ENCODE peak calls at places on chromosomes 12 and 14, in seven cellular contexts. D is lower lobe of right lung, S is heart left ventricle, H is sigmoid colon, U is PC-9, A is upper lobe of right lung, O is osteoblast. P is an unnamed sample.

GRCh38 chr12:87157791-87158190 is 871.4 kb downstream of the C12orf50 start:
- DNase-seq in S (no peak), H (no peak), D (no peak), U (peak), O (peak), A (no peak), P (peak)

GRCh38 chr12:82756303-82756702 is 69.6 kb downstream of the TMTC2 start:
- DNase-seq in O (no peak), S (no peak), D (no peak), A (no peak), H (no peak), U (no peak), P (no peak)

GRCh38 chr12:77372026-77372425 is 306.7 kb upstream of the E2F7 start:
- DNase-seq in A (no peak), S (no peak), D (no peak), O (no peak), U (no peak), H (no peak), P (no peak)

GRCh38 chr12:67052981-67053380 is 216.2 kb upstream of the CAND1 start:
- DNase-seq in O (no peak), A (no peak), S (no peak), D (no peak), H (no peak), U (no peak), P (no peak)

GRCh38 chr12:12927211-12928079 is 24.5 kb downstream of the GPRC5D start:
- DNase-seq in O (no peak), A (peak), S (peak), U (peak), D (peak), H (peak), P (no peak)

GRCh38 chr12:96571101-96571862 is 81.9 kb downstream of the CFAP54 start:
- DNase-seq in U (no peak), A (no peak), D (no peak), O (no peak), S (no peak), H (no peak), P (no peak)

GRCh38 chr12:67364228-67364627 is 95.1 kb downstream of the CAND1 start:
- DNase-seq in D (no peak), H (no peak), A (no peak), O (no peak), U (no peak), S (no peak), P (no peak)

GRCh38 chr12:49924847-49925246 is 21.1 kb upstream of the FAIM2 start:
- DNase-seq in H (no peak), A (peak), D (no peak), U (no peak), S (no peak), O (no peak), P (no peak)

GRCh38 chr12:57772429-57773322 is at the start of gene EEF1AKMT3:
- DNase-seq in D (peak), O (peak), A (peak), U (no peak), H (peak), S (peak), P (peak)

GRCh38 chr12:120686151-120686689 is 729 bp upstream of the MLEC start:
- DNase-seq in A (peak), S (peak), D (peak), U (peak), H (peak), O (peak), P (peak)

GRCh38 chr14:51458563-51458955 is 193.2 kb upstream of the FRMD6 start:
- DNase-seq in S (no peak), U (no peak), D (no peak), A (no peak), O (no peak), H (no peak), P (peak)

GRCh38 chr12:94721173-94721572 is 70.8 kb upstream of the TMCC3 start:
- DNase-seq in O (peak), H (no peak), D (no peak), A (no peak), U (no peak), S (no peak), P (no peak)

GRCh38 chr12:873954-874353 is 75.5 kb downstream of the RAD52 start:
- DNase-seq in D (no peak), U (no peak), O (no peak), A (no peak), H (no peak), S (no peak), P (no peak)

GRCh38 chr12:4743046-4743445 is 22.8 kb downstream of the GALNT8 start:
- DNase-seq in S (no peak), A (no peak), H (no peak), D (no peak), U (no peak), O (no peak), P (no peak)

GRCh38 chr14:76763362-76764041 is 2.2 kb downstream of the VASH1 start:
- DNase-seq in H (no peak), O (peak), S (no peak), A (no peak), D (no peak), U (no peak), P (no peak)

GRCh38 chr14:99672506-99673327 is 11.4 kb upstream of the CYP46A1 start:
- DNase-seq in H (peak), A (peak), S (no peak), U (no peak), O (peak), D (no peak), P (no peak)

GRCh38 chr12:28253175-28253641 is 63.0 kb downstream of the CCDC91 start:
- DNase-seq in U (no peak), H (no peak), A (no peak), D (no peak), O (no peak), S (no peak), P (peak)

GRCh38 chr12:49346659-49347306 is at the start of gene DNAJC22:
- DNase-seq in D (no peak), S (no peak), U (peak), O (peak), H (peak), A (peak), P (no peak)

GRCh38 chr12:12197128-12197527 is 69.7 kb downstream of the LRP6 start:
- DNase-seq in S (no peak), U (no peak), A (no peak), H (no peak), D (no peak), O (no peak), P (no peak)

GRCh38 chr12:68976304-68976915 is 43.4 kb upstream of the CPM start:
- DNase-seq in O (no peak), U (no peak), D (no peak), A (no peak), H (no peak), S (no peak), P (no peak)

GRCh38 chr14:70885343-70886014 is 21.8 kb upstream of the PCNX1 start:
- DNase-seq in D (no peak), H (no peak), U (no peak), S (no peak), O (peak), A (no peak), P (no peak)

GRCh38 chr12:62516932-62517331 is 50.3 kb downstream of the MON2 start:
- DNase-seq in S (no peak), D (no peak), H (no peak), A (no peak), U (no peak), O (no peak), P (no peak)

DNA sequence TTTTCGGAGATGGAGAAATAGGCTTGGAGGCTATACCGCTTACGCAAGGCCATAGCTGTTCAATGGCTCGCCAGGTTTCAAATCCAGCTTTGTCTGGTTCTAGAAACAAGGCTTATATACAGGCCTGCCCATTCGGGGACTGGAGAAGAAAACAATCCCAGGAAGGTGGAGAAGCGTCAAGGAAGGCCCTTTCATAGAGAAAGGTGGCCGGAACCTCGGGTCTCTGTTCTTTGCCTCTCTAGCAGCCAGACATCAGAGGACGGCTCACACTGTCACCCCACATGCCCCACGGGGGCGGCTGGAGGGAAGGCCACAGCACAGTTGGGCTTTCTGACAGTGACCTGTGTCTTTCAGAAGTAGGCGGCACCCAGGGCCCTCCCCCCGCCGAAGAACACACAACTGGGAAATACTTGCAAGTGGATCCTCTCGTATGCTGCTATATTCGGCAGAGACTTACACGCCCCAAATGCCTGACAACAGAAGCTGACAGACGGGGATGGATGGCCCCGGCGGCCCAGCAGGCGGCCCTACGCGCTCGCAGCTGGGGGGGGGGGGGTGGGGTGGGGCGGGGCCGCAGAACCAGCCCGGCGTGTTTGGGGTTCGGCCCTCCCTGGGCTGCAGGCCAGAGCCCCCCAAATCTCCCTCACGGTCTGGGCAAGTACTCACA is 4.5 kb upstream of the SETD1B start:
- DNase-seq in U (no peak), H (peak), A (peak), O (peak), S (peak), D (peak), P (peak)
- H3K27ac ChIP-seq in U (peak), H (peak), A (peak), O (peak), S (peak), D (peak), P (peak)

GRCh38 chr12:109770861-109771670 is 57.4 kb downstream of the FAM222A start:
- DNase-seq in U (no peak), A (peak), D (peak), H (peak), O (no peak), S (no peak), P (no peak)
- TF ChIP-seq CTCF in U (no peak), A (no peak), D (no peak), H (no peak), O (no peak), S (no peak), P (no peak)

GRCh38 chr14:32984531-32984930 is 45.9 kb downstream of the NPAS3 start:
- DNase-seq in U (no peak), D (no peak), A (no peak), S (no peak), O (no peak), H (no peak), P (no peak)
- H3K27ac ChIP-seq in U (no peak), D (no peak), A (no peak), S (no peak), O (no peak), H (no peak), P (no peak)

DNA sequence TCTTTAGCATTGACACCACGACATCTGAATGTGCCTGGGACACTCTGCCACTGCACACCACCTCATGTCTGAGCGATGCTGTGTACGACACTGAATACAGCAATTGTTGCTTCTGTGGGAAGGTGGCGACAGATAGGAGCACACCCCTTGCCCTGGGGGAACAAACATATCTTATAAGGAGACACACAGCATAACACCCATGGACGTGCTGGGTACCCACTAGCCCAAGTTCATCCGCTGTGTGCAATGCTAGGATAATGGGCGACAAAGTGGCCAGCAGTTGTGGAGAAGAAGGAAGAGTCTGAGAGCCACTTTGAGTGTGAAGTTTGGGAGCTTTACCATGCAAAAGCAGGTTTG is 61.1 kb downstream of the VWF start:
- DNase-seq in D (no peak), U (no peak), O (no peak), S (no peak), A (no peak), H (no peak), P (no peak)
- TF ChIP-seq CTCF in D (no peak), U (peak), O (peak), S (no peak), A (no peak), H (no peak), P (no peak)

DNA sequence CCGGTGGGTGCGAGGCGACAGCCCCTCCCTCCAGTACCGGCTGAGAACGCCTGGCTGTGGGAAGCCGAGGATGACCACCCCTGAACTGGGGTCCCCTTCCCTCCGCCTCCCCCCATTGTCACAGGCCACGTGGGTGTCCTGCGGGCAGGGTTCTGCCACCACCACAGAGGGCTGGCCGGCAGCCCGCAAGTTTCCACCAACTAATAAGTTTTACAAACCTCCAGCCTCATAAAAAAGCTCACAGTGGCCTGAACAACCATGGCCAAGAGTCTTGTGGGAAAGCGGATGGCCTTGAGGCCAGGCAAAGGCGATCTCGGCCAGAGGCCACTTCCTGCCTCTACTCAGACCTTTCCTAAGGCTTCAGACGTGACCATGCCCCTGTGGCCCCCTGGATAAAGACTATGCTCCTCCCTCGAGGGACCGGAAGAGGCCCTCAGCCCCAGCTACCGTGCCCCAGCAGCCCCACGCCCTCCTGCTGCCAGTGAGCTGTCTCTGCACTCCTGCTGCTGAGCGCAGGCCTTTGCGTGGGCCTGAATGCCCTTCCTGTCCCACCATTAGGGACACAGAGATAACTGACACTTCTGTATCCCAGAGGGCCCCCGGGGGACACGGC is 46.1 kb upstream of the DLK1 start:
- DNase-seq in U (no peak), O (peak), S (peak), H (no peak), D (no peak), A (no peak), P (no peak)
- H3K27ac ChIP-seq in U (no peak), O (peak), S (peak), H (no peak), D (peak), A (peak), P (no peak)

GRCh38 chr14:59777006-59777579 is 93.5 kb downstream of the RTN1 start:
- DNase-seq in U (no peak), A (no peak), O (no peak), S (no peak), H (no peak), D (no peak), P (no peak)
- TF ChIP-seq CTCF in U (no peak), A (no peak), O (no peak), S (no peak), H (no peak), D (no peak), P (no peak)

GRCh38 chr12:122297494-122297893 is 31.2 kb upstream of the VPS33A start:
- DNase-seq in S (no peak), H (no peak), A (no peak), O (no peak), D (no peak), U (no peak), P (no peak)
- H3K27ac ChIP-seq in S (no peak), H (no peak), A (no peak), O (no peak), D (no peak), U (no peak), P (no peak)

GRCh38 chr12:55820679-55821078 is 2.8 kb downstream of the ORMDL2 start:
- DNase-seq in A (no peak), D (no peak), H (no peak), S (no peak), O (no peak), U (no peak), P (no peak)
- TF ChIP-seq CTCF in A (no peak), D (no peak), H (no peak), S (no peak), O (peak), U (peak), P (peak)

DNA sequence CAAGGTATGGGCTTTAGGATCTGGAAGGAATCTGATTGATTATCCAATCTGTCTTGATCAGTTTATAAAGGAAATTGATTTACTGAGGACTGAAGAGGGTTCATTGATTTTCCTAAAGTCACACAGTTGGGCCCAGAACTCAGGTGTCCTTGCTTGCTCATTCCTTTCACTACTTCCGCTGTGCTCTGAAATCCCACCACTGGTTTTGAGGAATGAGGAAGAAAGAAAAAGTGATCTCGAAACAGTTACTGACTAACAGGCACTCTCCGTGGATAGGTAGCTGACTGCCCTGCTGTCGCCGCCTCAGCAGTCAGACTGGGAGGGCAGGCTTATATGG is at the start of gene FITM1:
- DNase-seq in A (no peak), H (no peak), U (no peak), O (no peak), S (no peak), D (no peak), P (no peak)
- H3K27ac ChIP-seq in A (peak), H (peak), U (no peak), O (no peak), S (peak), D (peak), P (no peak)

DNA sequence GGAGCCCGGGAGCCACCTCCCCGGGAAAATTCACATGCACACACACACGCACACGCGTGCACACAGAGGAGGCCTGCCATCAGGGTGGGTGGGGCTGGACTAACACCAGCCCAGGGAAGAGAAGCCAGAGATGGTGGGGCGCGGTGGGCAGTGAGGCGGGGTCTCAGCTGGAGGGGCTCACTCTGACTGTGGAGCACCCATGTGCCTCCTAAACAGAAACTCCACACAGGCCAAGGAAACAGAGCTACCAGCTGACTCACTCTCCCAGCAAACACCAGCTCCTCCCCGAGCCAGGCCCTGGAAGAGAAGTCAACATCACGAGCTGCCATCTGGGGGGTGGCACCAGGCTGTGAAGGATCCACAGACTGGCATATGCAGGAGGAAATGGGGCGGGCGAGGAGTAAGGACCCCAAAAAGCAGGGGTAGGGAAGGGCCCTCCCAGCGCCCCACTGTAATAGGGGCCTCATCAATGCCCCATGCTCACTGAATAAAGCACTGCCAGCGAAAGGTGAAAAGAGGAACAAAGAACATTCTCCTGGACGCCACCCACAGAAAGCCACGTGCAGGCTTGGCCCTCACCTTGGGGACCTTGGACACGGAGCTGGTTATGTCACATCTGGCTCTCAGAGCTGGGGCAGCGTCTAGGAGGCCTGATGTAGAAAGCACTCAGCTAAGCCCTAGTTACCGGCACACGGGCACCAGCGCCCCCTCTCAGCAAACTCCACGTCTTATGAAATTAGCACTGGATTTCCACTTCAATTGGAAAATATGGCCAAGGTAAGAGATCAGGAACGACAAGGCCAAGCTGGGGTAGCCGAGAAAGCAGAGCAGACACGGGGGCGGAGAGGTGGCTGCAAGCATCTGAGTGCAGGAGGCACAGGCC is 8.4 kb upstream of the INF2 start:
- DNase-seq in D (peak), S (peak), U (peak), A (peak), O (peak), H (peak), P (peak)
- TF ChIP-seq CTCF in D (no peak), S (peak), U (no peak), A (peak), O (peak), H (no peak), P (peak)